ENCODE peak calls at places on chromosomes 5 and 9, in seven cellular contexts. One of them, this sample, is unnamed.

GRCh38 chr9:88258012-88258411 is 119.7 kb upstream of the SPATA31C2 start:
- DNase-seq in activated CD4-positive, alpha-beta T cell treated with anti-CD3 and anti-CD28 coated beads, Interleukin-2, amount 10 ng/mL, durations not matched to agents 7 days and 5 days: no peak
- DNase-seq in stimulated activated naive B cell treated with anti-CD40 and anti-IgM and Interleukin-4, amounts not matched to agents 10 μg/mL and 1 μg/mL and 100 μg/mL, for 72 hours: no peak
- DNase-seq in T-helper 17 cell: no peak
- DNase-seq in CMK: no peak
- DNase-seq in NCI-H2081: no peak
- DNase-seq in HCT116: no peak
- DNase-seq in this sample: no peak

GRCh38 chr9:32677931-32678330 is 42.5 kb upstream of the TAF1L start:
- DNase-seq in HCT116: no peak
- DNase-seq in activated CD4-positive, alpha-beta T cell treated with anti-CD3 and anti-CD28 coated beads, Interleukin-2, amount 10 ng/mL, durations not matched to agents 7 days and 5 days: no peak
- DNase-seq in stimulated activated naive B cell treated with anti-CD40 and anti-IgM and Interleukin-4, amounts not matched to agents 10 μg/mL and 1 μg/mL and 100 μg/mL, for 72 hours: no peak
- DNase-seq in CMK: no peak
- DNase-seq in NCI-H2081: no peak
- DNase-seq in T-helper 17 cell: no peak
- DNase-seq in this sample: no peak

GRCh38 chr5:4142842-4143241 is 547.2 kb downstream of the IRX1 start:
- DNase-seq in HCT116: no peak
- DNase-seq in stimulated activated naive B cell treated with anti-CD40 and anti-IgM and Interleukin-4, amounts not matched to agents 10 μg/mL and 1 μg/mL and 100 μg/mL, for 72 hours: no peak
- DNase-seq in CMK: no peak
- DNase-seq in NCI-H2081: no peak
- DNase-seq in T-helper 17 cell: no peak
- DNase-seq in activated CD4-positive, alpha-beta T cell treated with anti-CD3 and anti-CD28 coated beads, Interleukin-2, amount 10 ng/mL, durations not matched to agents 7 days and 5 days: no peak
- DNase-seq in this sample: no peak

GRCh38 chr5:55856511-55857246 is 5.5 kb downstream of the IL31RA start:
- DNase-seq in stimulated activated naive B cell treated with anti-CD40 and anti-IgM and Interleukin-4, amounts not matched to agents 10 μg/mL and 1 μg/mL and 100 μg/mL, for 72 hours: no peak
- DNase-seq in T-helper 17 cell: no peak
- DNase-seq in HCT116: no peak
- DNase-seq in activated CD4-positive, alpha-beta T cell treated with anti-CD3 and anti-CD28 coated beads, Interleukin-2, amount 10 ng/mL, durations not matched to agents 7 days and 5 days: peak
- DNase-seq in CMK: no peak
- DNase-seq in NCI-H2081: no peak
- DNase-seq in this sample: no peak

GRCh38 chr5:32692066-32692746 is 18.9 kb upstream of the NPR3 start:
- DNase-seq in CMK: no peak
- DNase-seq in stimulated activated naive B cell treated with anti-CD40 and anti-IgM and Interleukin-4, amounts not matched to agents 10 μg/mL and 1 μg/mL and 100 μg/mL, for 72 hours: no peak
- DNase-seq in T-helper 17 cell: no peak
- DNase-seq in HCT116: no peak
- DNase-seq in activated CD4-positive, alpha-beta T cell treated with anti-CD3 and anti-CD28 coated beads, Interleukin-2, amount 10 ng/mL, durations not matched to agents 7 days and 5 days: no peak
- DNase-seq in NCI-H2081: no peak
- DNase-seq in this sample: no peak

GRCh38 chr9:75448281-75448680 is 360.0 kb downstream of the OSTF1 start:
- DNase-seq in activated CD4-positive, alpha-beta T cell treated with anti-CD3 and anti-CD28 coated beads, Interleukin-2, amount 10 ng/mL, durations not matched to agents 7 days and 5 days: no peak
- DNase-seq in HCT116: no peak
- DNase-seq in stimulated activated naive B cell treated with anti-CD40 and anti-IgM and Interleukin-4, amounts not matched to agents 10 μg/mL and 1 μg/mL and 100 μg/mL, for 72 hours: no peak
- DNase-seq in CMK: no peak
- DNase-seq in T-helper 17 cell: no peak
- DNase-seq in NCI-H2081: no peak
- DNase-seq in this sample: no peak

GRCh38 chr5:178297751-178298150 is 65.1 kb upstream of the PHYKPL start:
- DNase-seq in HCT116: no peak
- DNase-seq in CMK: no peak
- DNase-seq in T-helper 17 cell: no peak
- DNase-seq in activated CD4-positive, alpha-beta T cell treated with anti-CD3 and anti-CD28 coated beads, Interleukin-2, amount 10 ng/mL, durations not matched to agents 7 days and 5 days: no peak
- DNase-seq in stimulated activated naive B cell treated with anti-CD40 and anti-IgM and Interleukin-4, amounts not matched to agents 10 μg/mL and 1 μg/mL and 100 μg/mL, for 72 hours: no peak
- DNase-seq in NCI-H2081: no peak
- DNase-seq in this sample: no peak

GRCh38 chr5:113345261-113345940 is 89.4 kb downstream of the TSSK1B start:
- DNase-seq in CMK: no peak
- DNase-seq in stimulated activated naive B cell treated with anti-CD40 and anti-IgM and Interleukin-4, amounts not matched to agents 10 μg/mL and 1 μg/mL and 100 μg/mL, for 72 hours: no peak
- DNase-seq in HCT116: no peak
- DNase-seq in T-helper 17 cell: no peak
- DNase-seq in NCI-H2081: no peak
- DNase-seq in activated CD4-positive, alpha-beta T cell treated with anti-CD3 and anti-CD28 coated beads, Interleukin-2, amount 10 ng/mL, durations not matched to agents 7 days and 5 days: no peak
- DNase-seq in this sample: no peak

GRCh38 chr5:122105909-122106308 is 23.4 kb upstream of the ZNF474 start:
- DNase-seq in activated CD4-positive, alpha-beta T cell treated with anti-CD3 and anti-CD28 coated beads, Interleukin-2, amount 10 ng/mL, durations not matched to agents 7 days and 5 days: no peak
- DNase-seq in stimulated activated naive B cell treated with anti-CD40 and anti-IgM and Interleukin-4, amounts not matched to agents 10 μg/mL and 1 μg/mL and 100 μg/mL, for 72 hours: no peak
- DNase-seq in T-helper 17 cell: no peak
- DNase-seq in CMK: no peak
- DNase-seq in NCI-H2081: no peak
- DNase-seq in HCT116: no peak
- DNase-seq in this sample: no peak

GRCh38 chr5:496028-496427 is 28.2 kb downstream of the SLC9A3 start:
- DNase-seq in T-helper 17 cell: no peak
- DNase-seq in CMK: no peak
- DNase-seq in activated CD4-positive, alpha-beta T cell treated with anti-CD3 and anti-CD28 coated beads, Interleukin-2, amount 10 ng/mL, durations not matched to agents 7 days and 5 days: no peak
- DNase-seq in HCT116: no peak
- DNase-seq in stimulated activated naive B cell treated with anti-CD40 and anti-IgM and Interleukin-4, amounts not matched to agents 10 μg/mL and 1 μg/mL and 100 μg/mL, for 72 hours: no peak
- DNase-seq in NCI-H2081: no peak
- DNase-seq in this sample: no peak

GRCh38 chr5:32712463-32713395 is 1.6 kb downstream of the NPR3 start:
- DNase-seq in HCT116: no peak
- DNase-seq in stimulated activated naive B cell treated with anti-CD40 and anti-IgM and Interleukin-4, amounts not matched to agents 10 μg/mL and 1 μg/mL and 100 μg/mL, for 72 hours: no peak
- DNase-seq in activated CD4-positive, alpha-beta T cell treated with anti-CD3 and anti-CD28 coated beads, Interleukin-2, amount 10 ng/mL, durations not matched to agents 7 days and 5 days: no peak
- DNase-seq in NCI-H2081: no peak
- DNase-seq in CMK: no peak
- DNase-seq in T-helper 17 cell: no peak
- DNase-seq in this sample: no peak

GRCh38 chr9:136787690-136788400 is 3.3 kb upstream of the TMEM141 start:
- DNase-seq in activated CD4-positive, alpha-beta T cell treated with anti-CD3 and anti-CD28 coated beads, Interleukin-2, amount 10 ng/mL, durations not matched to agents 7 days and 5 days: peak
- DNase-seq in stimulated activated naive B cell treated with anti-CD40 and anti-IgM and Interleukin-4, amounts not matched to agents 10 μg/mL and 1 μg/mL and 100 μg/mL, for 72 hours: peak
- DNase-seq in HCT116: no peak
- DNase-seq in CMK: peak
- DNase-seq in T-helper 17 cell: peak
- DNase-seq in NCI-H2081: peak
- DNase-seq in this sample: no peak

GRCh38 chr5:10854526-10855277 is 93.7 kb upstream of the DAP start:
- DNase-seq in HCT116: no peak
- DNase-seq in stimulated activated naive B cell treated with anti-CD40 and anti-IgM and Interleukin-4, amounts not matched to agents 10 μg/mL and 1 μg/mL and 100 μg/mL, for 72 hours: no peak
- DNase-seq in activated CD4-positive, alpha-beta T cell treated with anti-CD3 and anti-CD28 coated beads, Interleukin-2, amount 10 ng/mL, durations not matched to agents 7 days and 5 days: no peak
- DNase-seq in CMK: peak
- DNase-seq in NCI-H2081: no peak
- DNase-seq in T-helper 17 cell: no peak
- DNase-seq in this sample: no peak

GRCh38 chr5:132309679-132310078 is 15.5 kb downstream of the SLC22A4 start:
- DNase-seq in HCT116: no peak
- DNase-seq in activated CD4-positive, alpha-beta T cell treated with anti-CD3 and anti-CD28 coated beads, Interleukin-2, amount 10 ng/mL, durations not matched to agents 7 days and 5 days: no peak
- DNase-seq in CMK: no peak
- DNase-seq in NCI-H2081: no peak
- DNase-seq in T-helper 17 cell: no peak
- DNase-seq in stimulated activated naive B cell treated with anti-CD40 and anti-IgM and Interleukin-4, amounts not matched to agents 10 μg/mL and 1 μg/mL and 100 μg/mL, for 72 hours: no peak
- DNase-seq in this sample: no peak

GRCh38 chr9:136671646-136672430 is 9.1 kb downstream of the EGFL7 start:
- DNase-seq in stimulated activated naive B cell treated with anti-CD40 and anti-IgM and Interleukin-4, amounts not matched to agents 10 μg/mL and 1 μg/mL and 100 μg/mL, for 72 hours: no peak
- DNase-seq in NCI-H2081: no peak
- DNase-seq in T-helper 17 cell: peak
- DNase-seq in activated CD4-positive, alpha-beta T cell treated with anti-CD3 and anti-CD28 coated beads, Interleukin-2, amount 10 ng/mL, durations not matched to agents 7 days and 5 days: peak
- DNase-seq in CMK: peak
- DNase-seq in HCT116: no peak
- DNase-seq in this sample: no peak

GRCh38 chr5:80921026-80921425 is 39.1 kb upstream of the RASGRF2 start:
- DNase-seq in NCI-H2081: no peak
- DNase-seq in stimulated activated naive B cell treated with anti-CD40 and anti-IgM and Interleukin-4, amounts not matched to agents 10 μg/mL and 1 μg/mL and 100 μg/mL, for 72 hours: no peak
- DNase-seq in CMK: no peak
- DNase-seq in HCT116: no peak
- DNase-seq in T-helper 17 cell: no peak
- DNase-seq in activated CD4-positive, alpha-beta T cell treated with anti-CD3 and anti-CD28 coated beads, Interleukin-2, amount 10 ng/mL, durations not matched to agents 7 days and 5 days: no peak
- DNase-seq in this sample: no peak

GRCh38 chr9:125439434-125440272 is 178.0 kb downstream of the GAPVD1 start:
- DNase-seq in activated CD4-positive, alpha-beta T cell treated with anti-CD3 and anti-CD28 coated beads, Interleukin-2, amount 10 ng/mL, durations not matched to agents 7 days and 5 days: no peak
- DNase-seq in T-helper 17 cell: no peak
- DNase-seq in CMK: no peak
- DNase-seq in NCI-H2081: no peak
- DNase-seq in stimulated activated naive B cell treated with anti-CD40 and anti-IgM and Interleukin-4, amounts not matched to agents 10 μg/mL and 1 μg/mL and 100 μg/mL, for 72 hours: no peak
- DNase-seq in HCT116: no peak
- DNase-seq in this sample: no peak

GRCh38 chr5:57887851-57888621 is 405.4 kb upstream of the ACTBL2 start:
- DNase-seq in CMK: no peak
- DNase-seq in stimulated activated naive B cell treated with anti-CD40 and anti-IgM and Interleukin-4, amounts not matched to agents 10 μg/mL and 1 μg/mL and 100 μg/mL, for 72 hours: no peak
- DNase-seq in HCT116: peak
- DNase-seq in activated CD4-positive, alpha-beta T cell treated with anti-CD3 and anti-CD28 coated beads, Interleukin-2, amount 10 ng/mL, durations not matched to agents 7 days and 5 days: no peak
- DNase-seq in NCI-H2081: no peak
- DNase-seq in T-helper 17 cell: no peak
- DNase-seq in this sample: no peak

GRCh38 chr5:135253601-135254165 is 145.3 kb downstream of the MACROH2A1 start:
- DNase-seq in NCI-H2081: no peak
- DNase-seq in HCT116: no peak
- DNase-seq in activated CD4-positive, alpha-beta T cell treated with anti-CD3 and anti-CD28 coated beads, Interleukin-2, amount 10 ng/mL, durations not matched to agents 7 days and 5 days: no peak
- DNase-seq in CMK: no peak
- DNase-seq in T-helper 17 cell: no peak
- DNase-seq in stimulated activated naive B cell treated with anti-CD40 and anti-IgM and Interleukin-4, amounts not matched to agents 10 μg/mL and 1 μg/mL and 100 μg/mL, for 72 hours: no peak
- DNase-seq in this sample: no peak

GRCh38 chr9:9751996-9752395 is 860.8 kb downstream of the PTPRD start:
- DNase-seq in T-helper 17 cell: no peak
- DNase-seq in activated CD4-positive, alpha-beta T cell treated with anti-CD3 and anti-CD28 coated beads, Interleukin-2, amount 10 ng/mL, durations not matched to agents 7 days and 5 days: no peak
- DNase-seq in NCI-H2081: no peak
- DNase-seq in stimulated activated naive B cell treated with anti-CD40 and anti-IgM and Interleukin-4, amounts not matched to agents 10 μg/mL and 1 μg/mL and 100 μg/mL, for 72 hours: no peak
- DNase-seq in HCT116: no peak
- DNase-seq in CMK: no peak
- DNase-seq in this sample: no peak

GRCh38 chr5:160628295-160629006 is 206.8 kb downstream of the PTTG1 start:
- DNase-seq in activated CD4-positive, alpha-beta T cell treated with anti-CD3 and anti-CD28 coated beads, Interleukin-2, amount 10 ng/mL, durations not matched to agents 7 days and 5 days: no peak
- DNase-seq in T-helper 17 cell: no peak
- DNase-seq in HCT116: no peak
- DNase-seq in NCI-H2081: no peak
- DNase-seq in CMK: no peak
- DNase-seq in stimulated activated naive B cell treated with anti-CD40 and anti-IgM and Interleukin-4, amounts not matched to agents 10 μg/mL and 1 μg/mL and 100 μg/mL, for 72 hours: no peak
- DNase-seq in this sample: no peak

GRCh38 chr5:103744159-103744558 is 181.6 kb upstream of the NUDT12 start:
- DNase-seq in activated CD4-positive, alpha-beta T cell treated with anti-CD3 and anti-CD28 coated beads, Interleukin-2, amount 10 ng/mL, durations not matched to agents 7 days and 5 days: no peak
- DNase-seq in CMK: no peak
- DNase-seq in stimulated activated naive B cell treated with anti-CD40 and anti-IgM and Interleukin-4, amounts not matched to agents 10 μg/mL and 1 μg/mL and 100 μg/mL, for 72 hours: no peak
- DNase-seq in HCT116: no peak
- DNase-seq in T-helper 17 cell: no peak
- DNase-seq in NCI-H2081: no peak
- DNase-seq in this sample: no peak

GRCh38 chr9:19992556-19992955 is 203.7 kb upstream of the SLC24A2 start:
- DNase-seq in activated CD4-positive, alpha-beta T cell treated with anti-CD3 and anti-CD28 coated beads, Interleukin-2, amount 10 ng/mL, durations not matched to agents 7 days and 5 days: no peak
- DNase-seq in T-helper 17 cell: no peak
- DNase-seq in NCI-H2081: no peak
- DNase-seq in stimulated activated naive B cell treated with anti-CD40 and anti-IgM and Interleukin-4, amounts not matched to agents 10 μg/mL and 1 μg/mL and 100 μg/mL, for 72 hours: no peak
- DNase-seq in CMK: no peak
- DNase-seq in HCT116: no peak
- DNase-seq in this sample: no peak

GRCh38 chr5:38463634-38464521 is 92.6 kb downstream of the LIFR start:
- DNase-seq in CMK: no peak
- DNase-seq in stimulated activated naive B cell treated with anti-CD40 and anti-IgM and Interleukin-4, amounts not matched to agents 10 μg/mL and 1 μg/mL and 100 μg/mL, for 72 hours: no peak
- DNase-seq in activated CD4-positive, alpha-beta T cell treated with anti-CD3 and anti-CD28 coated beads, Interleukin-2, amount 10 ng/mL, durations not matched to agents 7 days and 5 days: no peak
- DNase-seq in T-helper 17 cell: no peak
- DNase-seq in NCI-H2081: no peak
- DNase-seq in HCT116: peak
- DNase-seq in this sample: no peak

GRCh38 chr5:151328734-151329133 is 18.6 kb downstream of the SLC36A2 start:
- DNase-seq in T-helper 17 cell: no peak
- DNase-seq in activated CD4-positive, alpha-beta T cell treated with anti-CD3 and anti-CD28 coated beads, Interleukin-2, amount 10 ng/mL, durations not matched to agents 7 days and 5 days: no peak
- DNase-seq in stimulated activated naive B cell treated with anti-CD40 and anti-IgM and Interleukin-4, amounts not matched to agents 10 μg/mL and 1 μg/mL and 100 μg/mL, for 72 hours: no peak
- DNase-seq in CMK: no peak
- DNase-seq in NCI-H2081: no peak
- DNase-seq in HCT116: no peak
- DNase-seq in this sample: no peak

GRCh38 chr9:70066418-70066817 is 22.8 kb downstream of the MAMDC2 start:
- DNase-seq in activated CD4-positive, alpha-beta T cell treated with anti-CD3 and anti-CD28 coated beads, Interleukin-2, amount 10 ng/mL, durations not matched to agents 7 days and 5 days: no peak
- DNase-seq in HCT116: no peak
- DNase-seq in T-helper 17 cell: no peak
- DNase-seq in NCI-H2081: no peak
- DNase-seq in stimulated activated naive B cell treated with anti-CD40 and anti-IgM and Interleukin-4, amounts not matched to agents 10 μg/mL and 1 μg/mL and 100 μg/mL, for 72 hours: no peak
- DNase-seq in CMK: no peak
- DNase-seq in this sample: no peak

GRCh38 chr9:4143951-4144717 is 155.7 kb downstream of the GLIS3 start:
- DNase-seq in HCT116: no peak
- DNase-seq in NCI-H2081: no peak
- DNase-seq in activated CD4-positive, alpha-beta T cell treated with anti-CD3 and anti-CD28 coated beads, Interleukin-2, amount 10 ng/mL, durations not matched to agents 7 days and 5 days: no peak
- DNase-seq in CMK: no peak
- DNase-seq in T-helper 17 cell: no peak
- DNase-seq in stimulated activated naive B cell treated with anti-CD40 and anti-IgM and Interleukin-4, amounts not matched to agents 10 μg/mL and 1 μg/mL and 100 μg/mL, for 72 hours: no peak
- DNase-seq in this sample: no peak

GRCh38 chr9:120593250-120593954 is 13.4 kb upstream of the CDK5RAP2 start:
- DNase-seq in NCI-H2081: no peak
- DNase-seq in stimulated activated naive B cell treated with anti-CD40 and anti-IgM and Interleukin-4, amounts not matched to agents 10 μg/mL and 1 μg/mL and 100 μg/mL, for 72 hours: no peak
- DNase-seq in CMK: no peak
- DNase-seq in T-helper 17 cell: no peak
- DNase-seq in HCT116: no peak
- DNase-seq in activated CD4-positive, alpha-beta T cell treated with anti-CD3 and anti-CD28 coated beads, Interleukin-2, amount 10 ng/mL, durations not matched to agents 7 days and 5 days: no peak
- DNase-seq in this sample: no peak

GRCh38 chr5:579211-579610 is 32.9 kb upstream of the CEP72 start:
- DNase-seq in stimulated activated naive B cell treated with anti-CD40 and anti-IgM and Interleukin-4, amounts not matched to agents 10 μg/mL and 1 μg/mL and 100 μg/mL, for 72 hours: no peak
- DNase-seq in CMK: no peak
- DNase-seq in HCT116: no peak
- DNase-seq in activated CD4-positive, alpha-beta T cell treated with anti-CD3 and anti-CD28 coated beads, Interleukin-2, amount 10 ng/mL, durations not matched to agents 7 days and 5 days: no peak
- DNase-seq in T-helper 17 cell: no peak
- DNase-seq in NCI-H2081: no peak
- DNase-seq in this sample: no peak

GRCh38 chr5:74179183-74179582 is 461.3 kb downstream of the ENC1 start:
- DNase-seq in T-helper 17 cell: no peak
- DNase-seq in HCT116: no peak
- DNase-seq in NCI-H2081: no peak
- DNase-seq in CMK: no peak
- DNase-seq in stimulated activated naive B cell treated with anti-CD40 and anti-IgM and Interleukin-4, amounts not matched to agents 10 μg/mL and 1 μg/mL and 100 μg/mL, for 72 hours: no peak
- DNase-seq in activated CD4-positive, alpha-beta T cell treated with anti-CD3 and anti-CD28 coated beads, Interleukin-2, amount 10 ng/mL, durations not matched to agents 7 days and 5 days: no peak
- DNase-seq in this sample: no peak

GRCh38 chr9:133094842-133095393 is 26.1 kb downstream of the RALGDS start:
- DNase-seq in activated CD4-positive, alpha-beta T cell treated with anti-CD3 and anti-CD28 coated beads, Interleukin-2, amount 10 ng/mL, durations not matched to agents 7 days and 5 days: no peak
- DNase-seq in CMK: no peak
- DNase-seq in NCI-H2081: no peak
- DNase-seq in T-helper 17 cell: no peak
- DNase-seq in HCT116: no peak
- DNase-seq in stimulated activated naive B cell treated with anti-CD40 and anti-IgM and Interleukin-4, amounts not matched to agents 10 μg/mL and 1 μg/mL and 100 μg/mL, for 72 hours: no peak
- DNase-seq in this sample: no peak

GRCh38 chr9:111050819-111051218 is 12.5 kb upstream of the LPAR1 start:
- DNase-seq in NCI-H2081: no peak
- DNase-seq in T-helper 17 cell: no peak
- DNase-seq in stimulated activated naive B cell treated with anti-CD40 and anti-IgM and Interleukin-4, amounts not matched to agents 10 μg/mL and 1 μg/mL and 100 μg/mL, for 72 hours: no peak
- DNase-seq in activated CD4-positive, alpha-beta T cell treated with anti-CD3 and anti-CD28 coated beads, Interleukin-2, amount 10 ng/mL, durations not matched to agents 7 days and 5 days: no peak
- DNase-seq in HCT116: no peak
- DNase-seq in CMK: no peak
- DNase-seq in this sample: no peak

GRCh38 chr5:56647109-56647863 is 168.1 kb upstream of the MAP3K1 start:
- DNase-seq in stimulated activated naive B cell treated with anti-CD40 and anti-IgM and Interleukin-4, amounts not matched to agents 10 μg/mL and 1 μg/mL and 100 μg/mL, for 72 hours: no peak
- DNase-seq in T-helper 17 cell: no peak
- DNase-seq in activated CD4-positive, alpha-beta T cell treated with anti-CD3 and anti-CD28 coated beads, Interleukin-2, amount 10 ng/mL, durations not matched to agents 7 days and 5 days: no peak
- DNase-seq in NCI-H2081: no peak
- DNase-seq in CMK: no peak
- DNase-seq in HCT116: no peak
- DNase-seq in this sample: no peak

GRCh38 chr9:98154678-98155077 is 35.7 kb upstream of the TRIM14 start:
- DNase-seq in T-helper 17 cell: no peak
- DNase-seq in CMK: no peak
- DNase-seq in HCT116: no peak
- DNase-seq in NCI-H2081: no peak
- DNase-seq in stimulated activated naive B cell treated with anti-CD40 and anti-IgM and Interleukin-4, amounts not matched to agents 10 μg/mL and 1 μg/mL and 100 μg/mL, for 72 hours: no peak
- DNase-seq in activated CD4-positive, alpha-beta T cell treated with anti-CD3 and anti-CD28 coated beads, Interleukin-2, amount 10 ng/mL, durations not matched to agents 7 days and 5 days: no peak
- DNase-seq in this sample: no peak

GRCh38 chr5:157890825-157891587 is 32.1 kb upstream of the CLINT1 start:
- DNase-seq in stimulated activated naive B cell treated with anti-CD40 and anti-IgM and Interleukin-4, amounts not matched to agents 10 μg/mL and 1 μg/mL and 100 μg/mL, for 72 hours: no peak
- DNase-seq in CMK: no peak
- DNase-seq in T-helper 17 cell: no peak
- DNase-seq in HCT116: no peak
- DNase-seq in NCI-H2081: no peak
- DNase-seq in activated CD4-positive, alpha-beta T cell treated with anti-CD3 and anti-CD28 coated beads, Interleukin-2, amount 10 ng/mL, durations not matched to agents 7 days and 5 days: peak
- DNase-seq in this sample: no peak

GRCh38 chr5:179301376-179301775 is 43.9 kb downstream of the ADAMTS2 start:
- DNase-seq in CMK: no peak
- DNase-seq in stimulated activated naive B cell treated with anti-CD40 and anti-IgM and Interleukin-4, amounts not matched to agents 10 μg/mL and 1 μg/mL and 100 μg/mL, for 72 hours: no peak
- DNase-seq in HCT116: no peak
- DNase-seq in activated CD4-positive, alpha-beta T cell treated with anti-CD3 and anti-CD28 coated beads, Interleukin-2, amount 10 ng/mL, durations not matched to agents 7 days and 5 days: no peak
- DNase-seq in T-helper 17 cell: no peak
- DNase-seq in NCI-H2081: no peak
- DNase-seq in this sample: no peak

GRCh38 chr9:17519761-17520160 is 59.1 kb upstream of the SH3GL2 start:
- DNase-seq in NCI-H2081: no peak
- DNase-seq in T-helper 17 cell: no peak
- DNase-seq in activated CD4-positive, alpha-beta T cell treated with anti-CD3 and anti-CD28 coated beads, Interleukin-2, amount 10 ng/mL, durations not matched to agents 7 days and 5 days: no peak
- DNase-seq in CMK: no peak
- DNase-seq in stimulated activated naive B cell treated with anti-CD40 and anti-IgM and Interleukin-4, amounts not matched to agents 10 μg/mL and 1 μg/mL and 100 μg/mL, for 72 hours: no peak
- DNase-seq in HCT116: no peak
- DNase-seq in this sample: no peak

GRCh38 chr5:116063950-116064349 is 20.9 kb upstream of the COMMD10 start:
- DNase-seq in NCI-H2081: no peak
- DNase-seq in CMK: no peak
- DNase-seq in T-helper 17 cell: no peak
- DNase-seq in HCT116: no peak
- DNase-seq in stimulated activated naive B cell treated with anti-CD40 and anti-IgM and Interleukin-4, amounts not matched to agents 10 μg/mL and 1 μg/mL and 100 μg/mL, for 72 hours: no peak
- DNase-seq in activated CD4-positive, alpha-beta T cell treated with anti-CD3 and anti-CD28 coated beads, Interleukin-2, amount 10 ng/mL, durations not matched to agents 7 days and 5 days: no peak
- DNase-seq in this sample: no peak

This sample was measured in GM12878.